ENCODE peak calls at places on chromosomes 2 and 18, in seven cellular contexts. A is sigmoid colon, N is esophagus muscularis mucosa, V is IMR-90, E is endothelial cell of umbilical vein, D is tibial nerve, Q is esophagus squamous epithelium. H is an unnamed sample. For H3K4me1, the result is how much of the 10 kb centered on the place peaks cover.

GRCh38 chr2:205792908-205793307 is 110.6 kb downstream of the NRP2 start:
- DNase-seq in N (no peak), V (peak), D (no peak), Q (no peak), A (peak), E (no peak), H (no peak)

GRCh38 chr18:27094621-27095020 is 90.5 kb downstream of the CHST9 start:
- DNase-seq in E (no peak), D (no peak), A (no peak), V (no peak), Q (no peak), N (no peak), H (no peak)

GRCh38 chr18:54787098-54787497 is 41.2 kb upstream of the RAB27B start:
- DNase-seq in V (no peak), E (no peak), N (no peak), Q (no peak), A (no peak), D (no peak), H (no peak)

GRCh38 chr2:37283207-37283606 is 41.4 kb downstream of the PRKD3 start:
- DNase-seq in Q (no peak), E (peak), A (no peak), N (no peak), V (peak), D (no peak), H (no peak)

GRCh38 chr2:42929985-42930581 is 137.7 kb upstream of the HAAO start:
- DNase-seq in V (peak), N (no peak), A (no peak), Q (no peak), D (no peak), E (no peak), H (no peak)

GRCh38 chr2:23399674-23400261 is 14.8 kb downstream of the KLHL29 start:
- DNase-seq in V (no peak), A (no peak), N (no peak), D (no peak), Q (no peak), E (no peak), H (no peak)

GRCh38 chr2:171147081-171147480 is 13.6 kb downstream of the TLK1 start:
- DNase-seq in A (no peak), N (no peak), E (peak), Q (no peak), D (no peak), V (no peak), H (no peak)

GRCh38 chr2:238884122-238884811 is 36.4 kb downstream of the TWIST2 start:
- DNase-seq in D (no peak), E (no peak), N (no peak), V (no peak), A (peak), Q (no peak), H (no peak)

GRCh38 chr18:38576915-38577314 is 1011.3 kb upstream of the CELF4 start:
- DNase-seq in N (no peak), V (no peak), Q (no peak), A (no peak), E (no peak), D (no peak), H (no peak)

GRCh38 chr2:54396107-54396506 is 60.0 kb upstream of the SPTBN1 start:
- DNase-seq in V (peak), A (no peak), E (peak), D (no peak), Q (no peak), N (no peak), H (no peak)

GRCh38 chr2:9234680-9235387 is 28.2 kb downstream of the ASAP2 start:
- DNase-seq in E (peak), A (no peak), V (peak), Q (no peak), N (no peak), D (no peak), H (no peak)

GRCh38 chr18:10926565-10927194 is 222.7 kb downstream of the PIEZO2 start:
- DNase-seq in A (no peak), D (no peak), N (no peak), Q (no peak), V (peak), E (peak), H (peak)

GRCh38 chr2:224155896-224156295 is 116.8 kb upstream of the SERPINE2 start:
- DNase-seq in E (no peak), A (no peak), N (no peak), D (no peak), Q (no peak), V (peak), H (no peak)

GRCh38 chr2:226660524-226660923 is 139.1 kb downstream of the IRS1 start:
- DNase-seq in E (no peak), D (peak), A (peak), N (no peak), V (peak), Q (no peak), H (peak)

GRCh38 chr2:2733818-2734217 is 402.7 kb upstream of the MYT1L start:
- DNase-seq in N (no peak), Q (no peak), D (no peak), V (no peak), E (no peak), A (no peak), H (no peak)

GRCh38 chr2:22037274-22037673 is 913.5 kb downstream of the TDRD15 start:
- DNase-seq in E (no peak), V (no peak), N (no peak), A (no peak), Q (no peak), D (no peak), H (no peak)

GRCh38 chr2:101406867-101407266 is 19.6 kb upstream of the CREG2 start:
- DNase-seq in Q (no peak), D (no peak), V (peak), E (no peak), N (no peak), A (no peak), H (no peak)

GRCh38 chr2:17615728-17616351 is 75.3 kb downstream of the VSNL1 start:
- DNase-seq in Q (no peak), N (no peak), V (peak), D (no peak), A (no peak), E (no peak), H (peak)

GRCh38 chr2:207082619-207083018 is 83.1 kb downstream of the KLF7 start:
- DNase-seq in D (no peak), Q (no peak), E (peak), N (no peak), A (no peak), V (no peak), H (no peak)

GRCh38 chr2:118807668-118808428 is 39.6 kb downstream of the EN1 start:
- DNase-seq in E (no peak), D (no peak), N (no peak), V (no peak), A (no peak), Q (no peak), H (no peak)

GRCh38 chr2:26438526-26438925 is 36.8 kb downstream of the DRC1 start:
- DNase-seq in Q (no peak), V (peak), N (no peak), A (no peak), E (no peak), D (no peak), H (no peak)

GRCh38 chr18:62510744-62511143 is 12.1 kb upstream of the ZCCHC2 start:
- DNase-seq in Q (no peak), E (no peak), N (peak), V (no peak), D (no peak), A (no peak), H (no peak)

GRCh38 chr2:2862386-2862785 is 515.2 kb downstream of the EIPR1 start:
- DNase-seq in V (no peak), N (no peak), A (no peak), Q (no peak), E (no peak), D (no peak), H (no peak)

GRCh38 chr2:40579247-40579646 is 127.4 kb upstream of the SLC8A1 start:
- DNase-seq in A (no peak), E (no peak), N (no peak), Q (no peak), V (peak), D (no peak), H (no peak)

GRCh38 chr18:48002933-48003365 is 72.5 kb upstream of the SMAD2 start:
- DNase-seq in D (no peak), Q (no peak), E (peak), A (no peak), N (no peak), V (peak), H (peak)

GRCh38 chr2:23200460-23201113 is 184.4 kb upstream of the KLHL29 start:
- DNase-seq in N (no peak), V (no peak), D (no peak), Q (no peak), E (no peak), A (no peak), H (no peak)

GRCh38 chr2:171651667-171652410 is 35.4 kb upstream of the DYNC1I2 start:
- DNase-seq in D (no peak), E (no peak), N (no peak), V (no peak), Q (no peak), A (no peak), H (no peak)

GRCh38 chr2:144830543-144830942 is 310.6 kb upstream of the ZEB2 start:
- DNase-seq in Q (no peak), N (no peak), E (no peak), A (no peak), V (no peak), D (no peak), H (no peak)

GRCh38 chr2:196286821-196287220 is 115.4 kb upstream of the STK17B start:
- DNase-seq in Q (no peak), D (no peak), N (no peak), E (no peak), A (no peak), V (no peak), H (no peak)

GRCh38 chr2:70531419-70532130 is 22.1 kb downstream of the TGFA start:
- DNase-seq in E (no peak), V (no peak), A (no peak), Q (no peak), D (no peak), N (peak), H (no peak)

GRCh38 chr2:58283931-58284330 is 42.8 kb upstream of the FANCL start:
- DNase-seq in E (no peak), A (no peak), V (no peak), D (no peak), Q (no peak), N (no peak), H (no peak)

GRCh38 chr2:233100192-233100998 is 40.3 kb downstream of the INPP5D start:
- DNase-seq in V (no peak), D (no peak), N (no peak), A (no peak), Q (no peak), E (no peak), H (no peak)

GRCh38 chr2:239625913-239626734 is 225.3 kb upstream of the HDAC4 start:
- DNase-seq in N (peak), V (no peak), E (no peak), Q (no peak), D (no peak), A (no peak), H (no peak)

GRCh38 chr2:24906466-24906865 is 13.6 kb downstream of the ADCY3 start:
- DNase-seq in E (no peak), N (no peak), Q (no peak), D (no peak), V (no peak), A (no peak), H (no peak)

GRCh38 chr2:187013058-187013457 is 164.1 kb upstream of the ZSWIM2 start:
- DNase-seq in Q (no peak), A (no peak), D (no peak), N (no peak), V (no peak), E (no peak), H (no peak)

GRCh38 chr2:127188797-127189196 is 31.3 kb downstream of the CYP27C1 start:
- DNase-seq in Q (no peak), V (no peak), A (no peak), N (no peak), E (no peak), D (no peak), H (no peak)

GRCh38 chr18:40813116-40813515 is 1141.9 kb upstream of the PIK3C3 start:
- DNase-seq in E (no peak), A (no peak), N (no peak), V (peak), Q (no peak), D (no peak), H (no peak)

DNA sequence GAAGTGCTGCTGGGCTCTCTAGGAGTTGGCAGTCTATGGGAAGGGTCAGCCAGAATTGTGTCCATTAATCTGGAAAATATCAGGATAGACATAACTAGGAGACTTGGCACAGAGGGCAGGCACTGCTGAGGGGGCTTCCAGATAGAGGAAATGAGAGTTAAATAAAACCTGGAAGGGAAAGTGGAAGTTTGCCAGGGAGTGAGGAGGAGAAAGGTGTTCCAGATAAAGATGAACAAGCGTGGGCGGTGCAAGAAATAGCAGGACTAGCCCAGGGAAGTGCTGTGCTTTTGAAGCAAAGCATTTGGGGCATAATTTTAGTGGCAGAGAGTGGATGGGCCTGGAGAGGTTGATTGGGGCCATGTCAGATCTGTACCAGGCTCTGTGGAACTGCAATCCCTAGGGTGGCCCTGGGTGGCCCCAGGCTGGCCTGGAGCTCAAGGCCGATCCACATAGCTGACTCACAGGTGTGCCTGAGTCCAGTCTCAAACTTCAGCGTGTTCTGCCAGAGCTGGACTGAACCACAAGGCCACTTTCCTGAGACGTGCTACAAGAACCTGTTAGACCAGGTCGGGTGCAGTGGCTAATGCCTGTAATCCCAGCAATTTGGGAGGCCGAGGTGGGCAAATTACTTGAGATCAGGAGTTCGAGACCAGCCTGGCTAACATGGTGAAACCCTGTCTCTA is 26.9 kb downstream of the GALM start:
- DNase-seq in A (no peak), V (no peak), D (no peak), Q (no peak), N (no peak), E (no peak), H (peak)
- TF ChIP-seq POLR2A in A (no peak), V (no peak), D (no peak), Q (no peak), N (no peak), E (no peak), H (peak)

DNA sequence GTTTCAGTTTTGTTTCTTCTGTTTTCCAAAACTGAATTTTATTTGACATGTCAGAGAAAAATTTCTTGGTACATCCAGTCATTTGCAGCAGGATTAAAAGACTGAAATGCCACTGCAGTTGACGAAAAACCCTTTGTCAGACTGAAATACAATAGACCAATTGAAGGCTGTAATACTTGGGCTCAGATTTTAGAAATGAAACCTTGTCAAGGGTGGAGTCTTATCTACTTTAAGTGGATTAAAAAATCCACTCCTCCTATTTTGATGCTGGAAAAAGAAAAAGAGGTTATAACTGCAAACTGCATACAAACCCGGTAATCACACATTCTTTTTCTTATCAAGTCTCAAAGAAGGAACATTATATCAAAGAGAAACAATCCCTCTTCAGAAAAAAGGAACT is 80.2 kb upstream of the NEUROD1 start:
- DNase-seq in N (no peak), D (no peak), E (no peak), V (no peak), A (no peak), Q (no peak), H (no peak)
- H3K4me1 ChIP-seq in N (under half), D (under half), E (under half), V (under half), A (under half), Q (under half), H (under half)

DNA sequence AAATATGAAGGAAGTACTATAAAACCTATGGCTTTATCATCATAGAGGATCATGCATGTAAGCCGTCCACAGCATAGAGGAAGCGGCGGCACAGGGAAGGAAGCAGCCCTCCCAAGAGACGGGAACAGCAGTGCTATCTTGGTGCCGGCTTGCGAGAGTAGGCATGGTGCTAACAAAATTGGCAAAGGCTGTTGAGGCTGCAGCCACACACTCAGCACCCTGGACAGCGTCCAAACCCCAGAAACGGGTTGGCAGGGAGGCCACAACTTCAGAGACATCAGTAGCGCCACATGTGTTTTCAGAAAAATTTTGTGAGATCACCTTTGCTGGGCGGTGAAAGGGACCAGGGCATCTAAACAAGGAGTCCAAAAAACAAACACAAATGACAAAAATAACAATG is 37.7 kb downstream of the NETO1 start:
- DNase-seq in A (no peak), V (no peak), D (no peak), Q (no peak), N (no peak), E (no peak), H (no peak)
- TF ChIP-seq POLR2A in A (no peak), V (no peak), D (no peak), Q (no peak), N (no peak), E (no peak), H (no peak)

GRCh38 chr18:76314496-76314895 is 180.5 kb downstream of the ZNF516 start:
- DNase-seq in N (no peak), Q (no peak), V (no peak), D (no peak), A (no peak), E (no peak), H (no peak)
- H3K4me1 ChIP-seq in N (under half), Q (under half), V (under half), D (under half), A (under half), E (under half), H (under half)

GRCh38 chr2:116416988-116417387 is 1397.5 kb upstream of the DDX18 start:
- DNase-seq in A (no peak), E (no peak), N (no peak), Q (no peak), V (no peak), D (no peak), H (no peak)
- TF ChIP-seq POLR2A in A (no peak), E (no peak), N (no peak), Q (no peak), V (no peak), D (no peak), H (no peak)

DNA sequence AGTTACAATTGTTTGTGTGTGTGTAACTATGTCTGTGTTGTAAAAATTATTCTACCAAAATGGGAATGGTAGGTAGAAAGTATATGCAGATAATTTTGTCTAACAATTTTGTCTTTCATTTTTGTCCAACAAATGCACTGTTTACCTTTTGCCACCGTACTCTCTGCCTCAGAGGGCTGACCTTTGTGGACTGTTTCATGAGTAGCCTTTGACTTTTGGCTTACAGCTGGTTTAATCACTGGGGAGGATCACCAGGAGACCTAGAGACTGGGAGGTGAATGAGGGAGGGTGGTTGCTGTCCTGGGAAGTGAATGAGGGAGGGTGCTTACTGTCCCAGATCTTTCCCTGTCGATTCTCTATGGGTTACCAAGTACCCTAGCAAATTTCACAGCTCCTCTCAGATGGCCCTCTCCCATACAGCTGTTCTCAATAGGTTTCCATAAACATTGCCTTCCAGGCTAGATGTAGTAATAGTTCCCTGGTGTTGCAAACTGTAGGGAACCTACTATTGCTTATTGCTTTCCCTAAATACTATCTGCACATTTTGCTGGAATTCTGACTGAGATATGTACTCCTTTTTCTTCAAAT is 26.5 kb upstream of the CXXC1 start:
- DNase-seq in E (no peak), D (no peak), Q (no peak), N (no peak), V (no peak), A (no peak), H (no peak)
- H3K4me1 ChIP-seq in E (under half), D (under half), Q (under half), N (under half), V (under half), A (under half), H (under half)

GRCh38 chr18:23169683-23170082 is 34.4 kb downstream of the CABLES1 start:
- DNase-seq in D (no peak), V (no peak), A (peak), E (no peak), Q (no peak), N (no peak), H (no peak)
- TF ChIP-seq POLR2A in D (no peak), V (no peak), A (no peak), E (no peak), Q (no peak), N (no peak), H (no peak)

H was measured in adrenal gland.